ENCODE peak calls at places on chromosomes 11 and 22, in nine cellular contexts. P, E, I, Z, A, G, Y, M and C are unnamed samples.

GRCh38 chr11:68698993-68699392 is 14.6 kb downstream of the GAL start:
- DNase-seq in I (no peak), M (no peak), Y (no peak), Z (no peak), A (no peak), G (no peak), E (no peak), P (no peak), C (no peak)

GRCh38 chr11:103222801-103223200 is 113.6 kb downstream of the DYNC2H1 start:
- DNase-seq in G (no peak), Y (no peak), M (peak; percentile 34), I (no peak), Z (no peak), A (no peak), P (peak; percentile 57), E (no peak), C (no peak)

GRCh38 chr11:69876013-69876412 is 56.8 kb upstream of the FGF3 start:
- DNase-seq in Y (no peak), M (peak; percentile 2), Z (no peak), E (no peak), A (no peak), P (no peak), I (no peak), G (no peak), C (peak; percentile 2)

GRCh38 chr11:102070766-102071165 is 23.5 kb downstream of the CFAP300 start:
- DNase-seq in Y (no peak), Z (no peak), I (no peak), E (no peak), P (no peak), M (no peak), A (no peak), G (no peak), C (no peak)

GRCh38 chr11:8383627-8384026 is 119.9 kb upstream of the LMO1 start:
- DNase-seq in A (no peak), I (no peak), E (no peak), Z (no peak), P (no peak), G (no peak), Y (no peak), M (no peak), C (no peak)

GRCh38 chr11:76805206-76805913 is 22.2 kb downstream of the TSKU start:
- DNase-seq in Y (peak; percentile 50), P (peak; percentile 22), E (no peak), M (no peak), Z (peak; percentile 51), I (no peak), G (peak; percentile 75), A (no peak), C (no peak)

GRCh38 chr11:67615455-67616430 is 9.0 kb downstream of the NDUFV1 start:
- DNase-seq in E (peak; percentile 26), Y (peak; percentile 47), P (no peak), M (peak; percentile 64), A (no peak), G (peak; percentile 55), Z (peak; percentile 75), I (peak; percentile 89), C (no peak)

GRCh38 chr11:69076129-69076791 is 27.5 kb downstream of the TPCN2 start:
- DNase-seq in I (no peak), M (no peak), A (no peak), Z (no peak), P (peak; percentile 90), E (no peak), G (no peak), Y (no peak), C (no peak)

GRCh38 chr11:118672865-118673264 is 6.6 kb downstream of the TREH start:
- DNase-seq in E (no peak), A (no peak), I (no peak), M (no peak), P (no peak), Z (no peak), G (peak; percentile 31), Y (peak; percentile 42), C (no peak)

GRCh38 chr11:73095613-73096012 is 46.5 kb downstream of the FCHSD2 start:
- DNase-seq in Y (no peak), A (no peak), Z (no peak), P (no peak), M (no peak), G (no peak), E (no peak), I (no peak), C (no peak)

GRCh38 chr11:119651802-119652584 is 77.0 kb downstream of the NECTIN1 start:
- DNase-seq in E (no peak), I (no peak), P (no peak), A (no peak), Y (no peak), M (peak; percentile 69), G (no peak), Z (no peak), C (no peak)

GRCh38 chr22:19847345-19847632 is 7.4 kb downstream of the GNB1L start:
- DNase-seq in E (no peak), G (no peak), Z (no peak), I (no peak), A (no peak), M (no peak), Y (no peak), P (no peak), C (no peak)

GRCh38 chr11:106642331-106642730 is 375.9 kb downstream of the GUCY1A2 start:
- DNase-seq in A (no peak), P (peak; percentile 34), G (no peak), I (no peak), Y (no peak), Z (no peak), M (no peak), E (no peak), C (no peak)

GRCh38 chr22:41826430-41827383 is 6.2 kb upstream of the SREBF2 start:
- DNase-seq in E (no peak), A (no peak), I (no peak), M (peak; percentile 53), Y (no peak), Z (no peak), P (no peak), G (no peak), C (no peak)

GRCh38 chr11:35107866-35108265 is 31.1 kb upstream of the CD44 start:
- DNase-seq in I (no peak), P (no peak), A (no peak), E (no peak), M (no peak), Z (no peak), G (no peak), Y (no peak), C (no peak)

GRCh38 chr11:120547871-120548681 is 36.5 kb downstream of the GRIK4 start:
- DNase-seq in I (no peak), Z (peak; percentile 96), Y (peak; percentile 81), G (peak; percentile 44), P (peak; percentile 97), M (peak; percentile 99), E (peak; percentile 95), A (peak; percentile 87), C (peak; percentile 89)

GRCh38 chr11:63563201-63564055 is at the start of gene PLAAT2:
- DNase-seq in I (no peak), Y (no peak), A (no peak), E (no peak), M (no peak), Z (no peak), G (no peak), P (no peak), C (no peak)
- H3K4me1 ChIP-seq in I (no peaks in the 10 kb centered on the region), Y (peaks cover 6% of the 10 kb centered on the region), A (no peaks in the 10 kb centered on the region), E (peaks cover 6% of the 10 kb centered on the region), M (peaks cover 14% of the 10 kb centered on the region), Z (peaks cover 4% of the 10 kb centered on the region), G (peaks cover 41% of the 10 kb centered on the region), P (peaks cover 3% of the 10 kb centered on the region), C (peaks cover 25% of the 10 kb centered on the region)

GRCh38 chr11:110992481-110992880 is 253.0 kb upstream of the POU2AF2 start:
- DNase-seq in A (no peak), P (no peak), E (no peak), Y (no peak), M (no peak), Z (no peak), I (no peak), G (no peak), C (no peak)

GRCh38 chr11:110991621-110992355 is 253.7 kb upstream of the POU2AF2 start:
- DNase-seq in G (no peak), E (no peak), P (peak; percentile 65), A (no peak), I (no peak), Z (no peak), M (no peak), Y (no peak), C (no peak)

GRCh38 chr11:110988731-110989130 is 256.8 kb upstream of the POU2AF2 start:
- DNase-seq in Z (no peak), G (no peak), Y (no peak), A (no peak), M (no peak), I (no peak), P (peak; percentile 36), E (no peak), C (no peak)

GRCh38 chr11:110990316-110990715 is 255.2 kb upstream of the POU2AF2 start:
- DNase-seq in Y (no peak), E (no peak), G (no peak), P (no peak), I (no peak), M (no peak), Z (no peak), A (no peak), C (no peak)

DNA sequence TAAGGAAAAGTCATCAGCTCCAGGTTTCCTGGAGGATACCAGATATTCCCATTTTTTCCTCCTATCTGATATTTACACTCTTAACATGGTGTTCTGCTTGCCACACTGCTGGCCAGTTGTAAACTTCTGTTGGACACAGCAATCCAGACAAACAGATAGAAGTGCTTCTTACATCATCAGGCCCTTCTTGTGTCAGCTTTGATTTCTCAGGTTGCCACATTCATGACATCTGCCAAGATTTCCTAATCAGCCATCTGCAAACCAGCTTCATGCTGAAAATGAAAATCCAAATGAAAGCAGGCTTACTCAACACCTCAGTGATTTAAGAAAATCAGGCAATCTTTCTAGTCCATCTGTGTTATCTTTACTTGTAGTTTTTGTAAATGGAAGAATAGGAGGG is 255.8 kb upstream of the POU2AF2 start:
- DNase-seq in E (no peak), I (no peak), Z (no peak), A (no peak), G (no peak), M (no peak), P (peak; percentile 53), Y (no peak), C (no peak)
- H3K27ac ChIP-seq in E (no peak overlapping the region), I (no peak overlapping the region), Z (no peak overlapping the region), A (no peak overlapping the region), G (no peak overlapping the region), M (no peak overlapping the region), P (no peak overlapping the region), Y (no peak overlapping the region), C (no peak overlapping the region)

GRCh38 chr11:113862430-113862829 is 12.9 kb downstream of the USP28 start:
- DNase-seq in G (peak; percentile 54), Y (peak; percentile 36), P (peak; percentile 59), M (no peak), Z (no peak), A (no peak), I (no peak), E (no peak), C (no peak)
- H3K4me1 ChIP-seq in G (peaks cover 21% of the 10 kb centered on the region), Y (no peaks in the 10 kb centered on the region), P (no peaks in the 10 kb centered on the region), M (peaks cover 12% of the 10 kb centered on the region), Z (peaks cover 6% of the 10 kb centered on the region), A (no peaks in the 10 kb centered on the region), I (peaks cover 5% of the 10 kb centered on the region), E (no peaks in the 10 kb centered on the region), C (peaks cover 71% of the 10 kb centered on the region)

DNA sequence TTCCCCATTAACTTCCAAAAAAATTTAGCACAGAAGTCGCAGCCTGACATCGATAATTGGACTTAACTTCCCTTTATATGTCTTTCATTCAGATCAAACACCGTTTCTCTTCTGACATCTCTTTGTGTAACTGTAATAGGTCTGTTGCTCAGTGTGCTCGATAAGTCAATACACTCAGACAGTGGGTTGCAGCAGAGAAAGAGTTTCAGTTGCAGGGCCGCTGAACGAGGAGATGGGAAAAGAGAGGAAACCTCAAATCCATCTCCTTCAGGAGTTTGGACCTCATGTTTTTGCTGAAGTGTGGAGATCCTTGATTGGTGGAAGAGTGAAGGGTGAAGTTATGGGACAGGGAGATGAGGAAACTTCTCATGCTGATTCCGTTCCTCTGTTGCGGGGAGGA is 1.1 kb downstream of the SAMM50 start:
- DNase-seq in P (no peak), Y (no peak), G (no peak), E (no peak), A (no peak), M (no peak), I (no peak), Z (no peak), C (no peak)
- H3K27ac ChIP-seq in P (peak overlapping the region; percentile 78), Y (no peak overlapping the region), G (peak overlapping the region; percentile 96), E (no peak overlapping the region), A (peak overlapping the region; percentile 89), M (no peak overlapping the region), I (peak overlapping the region; percentile 71), Z (peak overlapping the region; percentile 77), C (peak overlapping the region; percentile 96)